ENCODE peak calls at places on chromosomes 7 and 10, in four cellular contexts. U is brain pericyte, F is GOT3, M is bronchial epithelial cell. E is an unnamed sample.

GRCh38 chr7:139118803-139119485 is 9.4 kb upstream of the ZC3HAV1 start:
- DNase-seq in F (no peak), U (no peak), M (no peak), E (no peak)

GRCh38 chr10:23918839-23919238 is 290.1 kb upstream of the KIAA1217 start:
- DNase-seq in U (no peak), M (peak), F (no peak), E (no peak)

GRCh38 chr10:47413531-47414226 is 29.6 kb upstream of the ZNF488 start:
- DNase-seq in M (no peak), U (no peak), F (no peak), E (no peak)

GRCh38 chr10:59585046-59585700 is 124.5 kb downstream of the SLC16A9 start:
- DNase-seq in M (peak), F (no peak), U (no peak), E (no peak)

GRCh38 chr7:96942112-96942511 is 63.2 kb upstream of the DLX6 start:
- DNase-seq in F (no peak), M (no peak), U (no peak), E (no peak)

GRCh38 chr7:99563650-99564049 is 5.2 kb downstream of the ZNF655 start:
- DNase-seq in M (peak), U (no peak), F (no peak), E (peak)

GRCh38 chr7:70590126-70590854 is 541.7 kb upstream of the GALNT17 start:
- DNase-seq in F (no peak), U (no peak), M (no peak), E (no peak)

GRCh38 chr7:87146740-87147386 is 5.4 kb upstream of the DMTF1 start:
- DNase-seq in M (no peak), F (no peak), U (no peak), E (no peak)

GRCh38 chr7:27765856-27766255 is 25.9 kb downstream of the TAX1BP1 start:
- DNase-seq in F (no peak), U (no peak), M (no peak), E (no peak)

GRCh38 chr10:92421550-92421949 is 130.6 kb downstream of the MARCHF5 start:
- DNase-seq in M (no peak), F (no peak), U (no peak), E (no peak)

GRCh38 chr7:23246540-23246939 is at the start of gene GPNMB:
- DNase-seq in M (peak), U (peak), F (peak), E (no peak)

GRCh38 chr10:77563638-77564270 is 73.9 kb downstream of the KCNMA1 start:
- DNase-seq in F (no peak), U (no peak), M (no peak), E (no peak)

GRCh38 chr7:101816499-101817030 is 861 bp upstream of the CUX1 start:
- DNase-seq in F (no peak), M (no peak), U (no peak), E (no peak)

GRCh38 chr7:82044497-82045080 is 274.7 kb upstream of the HGF start:
- DNase-seq in M (peak), F (no peak), U (no peak), E (no peak)

GRCh38 chr10:60944159-60944909 is at the start of gene RHOBTB1:
- DNase-seq in M (peak), U (peak), F (no peak), E (peak)

GRCh38 chr10:71978988-71979691 is 14.9 kb downstream of the CHST3 start:
- DNase-seq in F (no peak), M (no peak), U (no peak), E (no peak)

GRCh38 chr7:47402941-47403340 is 179.0 kb downstream of the TNS3 start:
- DNase-seq in F (no peak), M (no peak), U (no peak), E (no peak)

GRCh38 chr10:105188737-105189463 is 547.8 kb downstream of the SORCS3 start:
- DNase-seq in U (no peak), F (no peak), M (peak), E (no peak)

E was measured in SW 1271.